ENCODE peak calls at places on chromosome 12, in five cellular contexts. Z is aorta; M is T-helper 17 cell; Y is adrenal gland; N is CD8-positive, alpha-beta memory T cell. E is an unnamed sample.
A peak's percentile ranks its signal among the peaks of the same experiment; 100 is the strongest.

GRCh38 chr12:95633671-95634465 is 82.6 kb upstream of the USP44 start:
- DNase-seq in Z (no peak), M (no peak), Y (no peak), N (no peak), E (no peak)

GRCh38 chr12:109893250-109893995 is 6.7 kb upstream of the TCHP start:
- DNase-seq in Z (no peak), M (no peak), Y (no peak), N (no peak), E (no peak)

GRCh38 chr12:20625531-20625930 is 69.6 kb upstream of the SLCO1C1 start:
- DNase-seq in Z (no peak), M (no peak), Y (no peak), N (no peak), E (no peak)

GRCh38 chr12:107393043-107393725 is 292.4 kb upstream of the PWP1 start:
- DNase-seq in Z (no peak), M (no peak), Y (no peak), N (no peak), E (no peak)

GRCh38 chr12:101521136-101521535 is 46.0 kb downstream of the SPIC start:
- DNase-seq in Z (no peak), M (no peak), Y (no peak), N (no peak), E (no peak)

GRCh38 chr12:51393676-51394545 is 2.7 kb upstream of the GALNT6 start:
- DNase-seq in Z (peak; percentile 57), M (no peak), Y (no peak), N (peak; percentile 47), E (no peak)

GRCh38 chr12:13126494-13126893 is 23.0 kb upstream of the GSG1 start:
- DNase-seq in Z (no peak), M (no peak), Y (no peak), N (no peak), E (no peak)

GRCh38 chr12:72465940-72466630 is 193.9 kb downstream of the TRHDE start:
- DNase-seq in Z (no peak), M (no peak), Y (no peak), N (no peak), E (no peak)

GRCh38 chr12:57111046-57111698 is at the start of gene STAT6:
- DNase-seq in Z (peak; percentile 92), M (peak; percentile 74), Y (peak; percentile 89), N (peak; percentile 88), E (peak; percentile 91)

GRCh38 chr12:70661762-70662161 is 24.5 kb upstream of the PTPRB start:
- DNase-seq in Z (no peak), M (no peak), Y (no peak), N (no peak), E (no peak)

GRCh38 chr12:85775071-85775470 is 61.1 kb downstream of the RASSF9 start:
- DNase-seq in Z (no peak), M (no peak), Y (no peak), N (no peak), E (no peak)

GRCh38 chr12:32170437-32170998 is 63.9 kb downstream of the BICD1 start:
- DNase-seq in Z (no peak), M (no peak), Y (no peak), N (no peak), E (no peak)

GRCh38 chr12:123264642-123265041 is 7.0 kb downstream of the CDK2AP1 start:
- DNase-seq in Z (no peak), M (no peak), Y (no peak), N (no peak), E (no peak)

GRCh38 chr12:34591966-34592365 is 569.7 kb downstream of the ALG10 start:
- DNase-seq in Z (no peak), M (no peak), Y (no peak), N (no peak), E (no peak)
- H3K9me3 ChIP-seq in Z (peaks cover 3% of the 10 kb centered on the region), M (peaks cover 3% of the 10 kb centered on the region), Y (no peaks in the 10 kb centered on the region), N (peaks cover 16% of the 10 kb centered on the region), E (peaks cover 66% of the 10 kb centered on the region)

DNA sequence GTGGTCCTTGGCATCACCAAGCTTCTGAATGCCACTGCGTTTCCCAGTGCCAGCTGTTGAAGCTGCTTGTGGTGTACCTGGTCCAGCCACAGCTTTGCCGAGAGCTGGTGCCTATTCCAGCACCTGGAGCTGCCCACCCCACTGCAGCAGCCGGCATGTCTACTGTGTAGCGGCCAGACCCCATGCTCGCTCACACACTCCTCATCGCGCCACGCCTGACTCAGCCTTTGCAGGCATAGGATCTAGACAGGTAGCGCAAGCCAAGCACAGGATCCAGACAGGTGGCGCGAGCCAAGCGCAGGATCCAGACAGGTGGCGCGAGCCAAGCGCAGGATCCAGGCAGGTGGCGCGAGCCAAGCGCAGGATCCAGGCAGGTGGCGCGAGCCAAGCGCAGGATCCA is 11.6 kb upstream of the ZNF605 start:
- DNase-seq in Z (no peak), M (no peak), Y (no peak), N (no peak), E (no peak)
- H3K9me3 ChIP-seq in Z (peaks cover 4% of the 10 kb centered on the region), M (no peaks in the 10 kb centered on the region), Y (no peaks in the 10 kb centered on the region), N (no peaks in the 10 kb centered on the region), E (no peaks in the 10 kb centered on the region)

GRCh38 chr12:133057446-133057845 is 20.1 kb downstream of the ZNF84 start:
- DNase-seq in Z (no peak), M (no peak), Y (no peak), N (no peak), E (no peak)

GRCh38 chr12:133063556-133063955 is 17.2 kb upstream of the ZNF140 start:
- DNase-seq in Z (no peak), M (no peak), Y (no peak), N (no peak), E (no peak)

GRCh38 chr12:133058203-133059125 is 21.2 kb downstream of the ZNF84 start:
- DNase-seq in Z (no peak), M (no peak), Y (no peak), N (no peak), E (no peak)

DNA sequence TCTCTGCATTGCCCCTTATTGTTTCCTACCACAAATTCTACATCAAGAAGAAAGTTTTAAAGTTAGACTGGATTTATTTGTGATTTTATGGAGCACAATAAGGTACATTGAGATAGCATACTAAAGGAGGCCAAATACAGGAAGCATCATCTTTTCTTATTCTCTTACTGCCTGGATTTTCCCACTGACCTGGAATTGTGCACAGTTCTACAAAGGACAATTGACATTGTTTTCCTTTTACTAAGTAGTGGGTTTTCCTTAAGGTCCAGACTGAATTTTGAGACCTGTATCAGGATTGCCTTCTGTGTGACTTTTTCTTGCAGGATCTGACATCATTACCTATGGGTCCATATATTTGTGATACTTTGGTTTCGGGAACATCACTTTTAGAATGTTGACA is 18.8 kb upstream of the ZNF140 start:
- DNase-seq in Z (no peak), M (no peak), Y (no peak), N (no peak), E (no peak)
- H3K9me3 ChIP-seq in Z (peaks cover 39% of the 10 kb centered on the region), M (peaks cover 68% of the 10 kb centered on the region), Y (peaks cover 35% of the 10 kb centered on the region), N (peaks cover 94% of the 10 kb centered on the region), E (peaks cover 96% of the 10 kb centered on the region)

GRCh38 chr12:34048714-34049113 is 26.4 kb downstream of the ALG10 start:
- DNase-seq in Z (no peak), M (no peak), Y (no peak), N (no peak), E (no peak)

GRCh38 chr12:34046570-34046969 is 24.3 kb downstream of the ALG10 start:
- DNase-seq in Z (no peak), M (no peak), Y (no peak), N (no peak), E (no peak)

GRCh38 chr12:34051486-34051885 is 29.2 kb downstream of the ALG10 start:
- DNase-seq in Z (no peak), M (no peak), Y (no peak), N (no peak), E (no peak)
- H3K9me3 ChIP-seq in Z (peaks cover 1% of the 10 kb centered on the region), M (no peaks in the 10 kb centered on the region), Y (no peaks in the 10 kb centered on the region), N (no peaks in the 10 kb centered on the region), E (no peaks in the 10 kb centered on the region)

DNA sequence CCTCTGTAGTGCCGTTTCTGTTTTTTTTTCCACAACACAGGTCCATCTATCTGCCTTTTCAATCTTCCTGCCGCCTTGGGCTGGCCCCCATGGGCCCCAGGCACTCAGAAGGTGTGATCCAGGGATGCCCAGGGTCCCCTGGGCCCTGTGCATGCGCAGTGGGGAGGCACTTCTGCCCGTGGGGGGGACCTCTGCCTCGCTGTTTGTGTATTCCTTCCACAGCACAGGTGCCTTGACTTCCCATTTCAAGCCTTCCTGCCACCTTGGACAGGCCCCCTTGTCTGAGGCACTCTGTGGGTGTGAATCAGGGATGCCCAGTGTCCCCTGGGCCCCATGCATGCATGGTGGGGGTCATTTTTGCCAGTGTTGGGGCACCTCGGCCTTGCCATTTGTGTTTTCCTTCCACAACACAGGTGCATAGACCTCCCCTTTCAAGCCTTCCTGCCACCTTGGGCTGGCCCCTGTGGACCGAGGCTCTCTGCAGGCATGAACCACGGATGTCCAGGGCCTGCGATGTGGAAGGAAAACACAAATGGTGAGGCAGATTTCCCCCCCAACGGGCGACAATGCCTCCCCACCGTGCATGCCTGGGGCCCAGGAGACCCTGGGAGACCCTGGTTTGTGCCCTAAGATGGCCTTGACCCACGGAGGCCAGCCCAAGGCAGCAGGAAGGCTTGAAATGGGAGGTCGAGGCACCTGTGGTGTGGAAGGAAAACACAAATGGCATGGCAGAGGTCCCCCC is 366.5 kb downstream of the ALG10 start:
- DNase-seq in Z (no peak), M (no peak), Y (no peak), N (no peak), E (peak; percentile 40)
- H3K9me3 ChIP-seq in Z (peaks cover 6% of the 10 kb centered on the region), M (no peaks in the 10 kb centered on the region), Y (no peaks in the 10 kb centered on the region), N (no peaks in the 10 kb centered on the region), E (peaks cover 8% of the 10 kb centered on the region)

GRCh38 chr12:28369483-28369882 is 179.2 kb downstream of the CCDC91 start:
- DNase-seq in Z (no peak), M (no peak), Y (no peak), N (no peak), E (no peak)
- H3K9me3 ChIP-seq in Z (peaks cover 5% of the 10 kb centered on the region), M (peaks cover 12% of the 10 kb centered on the region), Y (no peaks in the 10 kb centered on the region), N (peaks cover 16% of the 10 kb centered on the region), E (peaks cover 3% of the 10 kb centered on the region)